ENCODE peak calls at places on chromosomes 11 and 22, in nine cellular contexts. P is mesenchymal stem cell, F is K562, N is astrocyte, Z is fibroblast of lung, E is mammary epithelial cell, O is neural progenitor cell, U is GM23248, K is kidney. G is an unnamed sample.

GRCh38 chr22:17369553-17370035 is 334 bp downstream of the CECR2 start:
- DNase-seq in Z (peak), N (no peak), K (peak), P (peak), F (peak), E (no peak), O (peak), U (peak), G (peak)

GRCh38 chr11:66687831-66688281 is 10.2 kb upstream of the RBM4B start:
- DNase-seq in P (no peak), K (no peak), O (no peak), F (no peak), U (no peak), E (no peak), N (no peak), Z (no peak), G (no peak)

GRCh38 chr22:31977141-31977781 is 32.9 kb downstream of the YWHAH start:
- DNase-seq in N (no peak), Z (peak), E (peak), U (peak), P (peak), K (peak), O (peak), F (peak), G (peak)

GRCh38 chr22:21917959-21918261 is 34.7 kb downstream of the PPM1F start:
- DNase-seq in O (no peak), Z (no peak), F (no peak), N (no peak), U (no peak), E (no peak), P (no peak), K (no peak), G (no peak)

GRCh38 chr11:45247433-45247832 is 38.7 kb downstream of the SYT13 start:
- DNase-seq in P (no peak), N (no peak), E (no peak), O (no peak), F (no peak), U (peak), K (no peak), Z (no peak), G (no peak)

GRCh38 chr11:76791861-76792260 is 8.7 kb downstream of the TSKU start:
- DNase-seq in K (no peak), U (peak), F (no peak), Z (peak), E (peak), P (peak), O (no peak), N (peak), G (no peak)

GRCh38 chr11:86418929-86419328 is 44.2 kb downstream of the CCDC81 start:
- DNase-seq in O (peak), K (no peak), U (peak), F (no peak), N (no peak), Z (peak), P (no peak), E (peak), G (no peak)

GRCh38 chr11:17927643-17928343 is 85.1 kb downstream of the SERGEF start:
- DNase-seq in F (no peak), U (peak), Z (peak), K (no peak), P (peak), E (no peak), N (no peak), O (no peak), G (no peak)

GRCh38 chr11:92852203-92852602 is 117.2 kb upstream of the MTNR1B start:
- DNase-seq in F (no peak), O (no peak), Z (no peak), P (no peak), E (no peak), K (no peak), N (no peak), U (no peak), G (no peak)

GRCh38 chr11:78564037-78564888 is 10.4 kb downstream of the NARS2 start:
- DNase-seq in O (peak), Z (peak), N (peak), F (peak), E (peak), U (peak), P (peak), K (no peak), G (peak)
- H3K9ac ChIP-seq in O (no peak), Z (no peak), N (no peak), F (no peak), E (no peak), U (peak), P (peak), K (no peak), G (no peak)

GRCh38 chr11:9859491-9860305 is 195.8 kb downstream of the SWAP70 start:
- DNase-seq in K (no peak), Z (peak), U (peak), O (no peak), P (peak), F (no peak), E (peak), N (peak), G (no peak)

GRCh38 chr11:9858218-9858617 is 194.3 kb downstream of the SWAP70 start:
- DNase-seq in F (no peak), U (no peak), K (no peak), O (no peak), P (no peak), E (no peak), N (no peak), Z (peak), G (no peak)

GRCh38 chr11:9861860-9862725 is 198.2 kb downstream of the SWAP70 start:
- DNase-seq in P (peak), O (peak), F (peak), U (peak), N (peak), Z (peak), E (peak), K (no peak), G (peak)

GRCh38 chr11:9855579-9856260 is 191.8 kb downstream of the SWAP70 start:
- DNase-seq in K (no peak), U (peak), P (peak), E (no peak), Z (no peak), N (peak), F (no peak), O (no peak), G (no peak)

GRCh38 chr11:9858822-9859221 is 194.9 kb downstream of the SWAP70 start:
- DNase-seq in F (peak), N (no peak), K (no peak), E (no peak), Z (peak), O (peak), U (peak), P (peak), G (peak)
- H3K9ac ChIP-seq in F (no peak), N (no peak), K (no peak), E (no peak), Z (no peak), O (no peak), U (no peak), P (peak), G (no peak)

GRCh38 chr22:39003165-39003638 is 10.9 kb upstream of the APOBEC3C start:
- DNase-seq in U (peak), E (peak), Z (peak), F (peak), P (peak), O (peak), N (peak), K (peak), G (peak)
- H3K9ac ChIP-seq in U (no peak), E (no peak), Z (no peak), F (peak), P (no peak), O (no peak), N (no peak), K (no peak), G (no peak)

GRCh38 chr11:34313099-34313517 is 44.7 kb downstream of the ABTB2 start:
- DNase-seq in P (no peak), F (no peak), E (peak), K (no peak), U (peak), N (no peak), Z (no peak), O (no peak), G (no peak)
- H3K9ac ChIP-seq in P (no peak), F (no peak), E (no peak), K (no peak), U (no peak), N (no peak), Z (no peak), O (no peak), G (no peak)

GRCh38 chr11:119952441-119952840 is 185.5 kb downstream of the TRIM29 start:
- DNase-seq in U (no peak), Z (no peak), K (no peak), O (no peak), N (no peak), E (no peak), F (no peak), P (no peak), G (peak)

DNA sequence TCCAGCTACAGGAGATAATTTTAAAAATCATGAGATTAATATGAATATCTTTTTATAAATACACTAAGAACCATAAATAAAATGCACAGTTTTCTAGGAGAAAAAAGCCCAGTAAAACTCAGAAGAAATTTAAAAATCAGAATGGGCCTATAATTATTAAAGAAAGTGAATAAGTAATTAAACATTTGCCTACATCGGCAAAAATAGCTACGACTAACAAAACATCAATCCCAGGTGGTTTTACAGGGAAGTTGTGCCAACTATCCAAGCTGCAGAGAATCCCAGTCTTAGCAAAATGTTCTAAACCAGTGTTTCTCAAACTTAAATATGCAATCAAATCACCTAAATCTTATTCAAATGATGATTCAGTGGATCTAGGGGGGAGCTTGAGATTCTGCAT is 180.0 kb downstream of the TRIM29 start:
- DNase-seq in P (no peak), F (no peak), O (no peak), K (no peak), E (no peak), N (no peak), Z (no peak), U (no peak), G (no peak)
- H3K9ac ChIP-seq in P (no peak), F (no peak), O (no peak), K (no peak), E (no peak), N (no peak), Z (no peak), U (no peak), G (no peak)

GRCh38 chr11:7905961-7906429 is 25.1 kb downstream of the OR10A6 start:
- DNase-seq in F (no peak), O (peak), P (no peak), E (peak), U (peak), Z (no peak), K (peak), N (no peak), G (peak)
- H3K9ac ChIP-seq in F (no peak), O (no peak), P (no peak), E (no peak), U (no peak), Z (no peak), K (no peak), N (no peak), G (peak)